ENCODE peak calls at places on chromosomes 6 and 20, in eight cellular contexts. A, J, E, C, K, Q, O and Y are unnamed samples.

GRCh38 chr6:121760640-121761213 is 325.3 kb downstream of the GJA1 start:
- DNase-seq in K (no peak), E (no peak), Q (no peak), J (no peak), A (no peak), C (no peak), O (no peak), Y (no peak)

GRCh38 chr6:37611516-37611915 is 86.2 kb downstream of the MDGA1 start:
- DNase-seq in O (no peak), J (no peak), Q (no peak), K (no peak), A (no peak), E (no peak), C (no peak), Y (no peak)

GRCh38 chr6:28003059-28003458 is 46.0 kb downstream of the OR2B6 start:
- DNase-seq in E (no peak), Q (no peak), C (no peak), K (no peak), J (no peak), A (no peak), O (no peak), Y (no peak)

GRCh38 chr6:6694368-6694780 is 105.9 kb downstream of the LY86 start:
- DNase-seq in Q (no peak), K (no peak), C (no peak), A (no peak), O (peak; percentile 59), E (no peak), J (no peak), Y (no peak)

GRCh38 chr6:129555206-129555832 is 154.7 kb downstream of the ARHGAP18 start:
- DNase-seq in O (no peak), E (no peak), C (no peak), Q (peak; percentile 60), K (no peak), A (no peak), J (no peak), Y (no peak)

GRCh38 chr20:60481742-60482133 is 523.5 kb downstream of the CDH26 start:
- DNase-seq in K (no peak), A (no peak), Q (no peak), E (no peak), C (no peak), J (no peak), O (no peak), Y (no peak)

GRCh38 chr20:13545755-13546154 is 93.0 kb downstream of the TASP1 start:
- DNase-seq in K (no peak), J (no peak), E (no peak), Q (peak; percentile 15), A (no peak), C (no peak), O (no peak), Y (no peak)

GRCh38 chr6:156832166-156832743 is 55.1 kb downstream of the ARID1B start:
- DNase-seq in A (no peak), Q (peak; percentile 72), E (no peak), J (no peak), C (no peak), K (no peak), O (no peak), Y (no peak)

GRCh38 chr6:156564128-156564806 is 212.9 kb upstream of the ARID1B start:
- DNase-seq in A (peak; percentile 76), K (peak; percentile 96), Q (peak; percentile 13), O (peak; percentile 93), C (peak; percentile 75), J (peak; percentile 85), E (peak; percentile 89), Y (peak; percentile 34)

GRCh38 chr6:26543953-26544352 is 5.8 kb downstream of the HMGN4 start:
- DNase-seq in A (no peak), E (no peak), C (no peak), K (no peak), O (no peak), J (no peak), Q (no peak), Y (no peak)

GRCh38 chr6:124530926-124531325 is 431.3 kb upstream of the RNF217 start:
- DNase-seq in Q (no peak), C (no peak), K (no peak), O (no peak), E (no peak), A (no peak), J (no peak), Y (no peak)

GRCh38 chr6:81166770-81167169 is 585.7 kb downstream of the TENT5A start:
- DNase-seq in O (no peak), C (no peak), K (no peak), J (no peak), E (no peak), A (no peak), Q (peak; percentile 86), Y (no peak)

GRCh38 chr20:6388666-6389197 is 265.9 kb upstream of the FERMT1 start:
- DNase-seq in O (no peak), E (no peak), C (no peak), Q (peak; percentile 28), J (no peak), A (no peak), K (no peak), Y (no peak)

GRCh38 chr6:21523652-21524051 is 69.9 kb upstream of the SOX4 start:
- DNase-seq in K (no peak), J (no peak), Q (no peak), E (no peak), A (no peak), C (no peak), O (no peak), Y (no peak)

DNA sequence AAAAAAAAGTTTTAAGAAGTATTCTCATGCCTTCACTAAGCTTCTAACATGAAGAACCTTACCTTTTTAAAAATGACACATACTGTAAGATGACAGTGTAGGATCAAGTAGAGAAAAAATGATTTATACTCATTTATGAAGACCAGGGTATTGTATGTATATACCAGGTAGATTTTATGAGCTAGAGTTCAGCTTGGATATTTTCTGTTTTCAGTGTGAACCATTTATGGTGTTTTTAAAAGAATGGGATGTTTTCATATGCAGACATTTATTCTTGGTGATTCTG is 24.4 kb downstream of the DUSP22 start:
- DNase-seq in A (no peak), K (no peak), E (no peak), J (no peak), C (no peak), Q (no peak), O (no peak), Y (no peak)
- H3K9me3 ChIP-seq in A (no peaks in the 10 kb centered on the region), K (no peaks in the 10 kb centered on the region), E (no peaks in the 10 kb centered on the region), J (no peaks in the 10 kb centered on the region), C (no peaks in the 10 kb centered on the region), Q (no peaks in the 10 kb centered on the region), O (peaks cover 32% of the 10 kb centered on the region), Y (no peaks in the 10 kb centered on the region)

DNA sequence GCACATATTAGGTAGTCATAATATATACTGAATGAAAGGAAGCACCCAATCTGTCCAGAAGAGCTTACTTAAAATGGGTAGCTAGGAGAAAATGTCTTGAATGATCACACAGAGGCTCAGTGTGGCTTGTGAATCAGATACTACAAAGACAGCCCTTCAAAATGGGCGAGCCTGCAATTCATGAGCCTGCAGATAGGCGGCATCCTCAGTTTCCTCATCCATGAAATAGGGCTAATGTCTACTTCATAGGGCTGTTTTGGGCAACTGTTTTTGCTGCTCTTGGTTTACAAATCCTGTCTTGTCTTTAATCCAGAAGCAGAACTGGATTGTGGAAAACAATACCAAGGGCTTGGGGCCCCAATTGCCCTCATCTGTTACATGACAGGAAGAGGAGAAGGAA is 129.3 kb upstream of the KCNK16 start:
- DNase-seq in E (no peak), J (no peak), O (peak; percentile 67), Q (no peak), A (no peak), C (no peak), K (no peak), Y (no peak)
- TF ChIP-seq CTCF in E (no peak), J (no peak), O (peak; percentile 81), Q (peak; percentile 41), A (no peak), C (no peak), K (no peak), Y (peak; percentile 4)

GRCh38 chr20:22088882-22089281 is 383.4 kb downstream of the PAX1 start:
- DNase-seq in C (no peak), E (no peak), K (no peak), A (no peak), Q (no peak), O (no peak), J (no peak), Y (no peak)

GRCh38 chr20:22098451-22098850 is 393.0 kb downstream of the PAX1 start:
- DNase-seq in Q (no peak), J (no peak), K (no peak), A (no peak), E (no peak), O (no peak), C (no peak), Y (no peak)

DNA sequence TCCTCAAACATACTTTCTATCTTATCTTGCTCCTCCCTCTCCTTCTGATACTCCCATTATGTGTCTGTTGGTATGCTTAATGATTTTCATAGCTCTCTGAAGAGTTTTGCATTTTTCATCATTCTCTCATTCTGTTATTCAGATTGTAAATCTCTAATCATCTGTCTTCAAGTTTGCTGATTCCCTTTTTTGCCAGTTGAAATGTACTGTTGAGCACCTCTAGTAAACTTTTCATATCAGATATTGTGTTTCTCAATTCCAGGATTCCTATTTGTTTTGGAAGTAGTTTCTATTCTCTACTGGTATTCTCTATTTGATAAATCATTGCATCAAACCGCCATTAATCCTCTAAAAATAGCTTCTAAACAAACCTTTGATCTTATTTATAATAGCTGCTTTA is 387.7 kb downstream of the PAX1 start:
- DNase-seq in Q (no peak), C (no peak), A (no peak), O (no peak), J (no peak), K (no peak), E (no peak), Y (no peak)
- H3K9me3 ChIP-seq in Q (peaks cover 3% of the 10 kb centered on the region), C (no peaks in the 10 kb centered on the region), A (peaks cover 25% of the 10 kb centered on the region), O (peaks cover 12% of the 10 kb centered on the region), J (peaks cover 32% of the 10 kb centered on the region), K (no peaks in the 10 kb centered on the region), E (peaks cover 31% of the 10 kb centered on the region), Y (peaks cover 11% of the 10 kb centered on the region)

GRCh38 chr6:116616757-116617093 is 446 bp downstream of the RSPH4A start:
- DNase-seq in E (peak; percentile 60), C (no peak), J (no peak), K (no peak), A (no peak), Q (no peak), O (peak; percentile 55), Y (no peak)

GRCh38 chr6:116611020-116611419 is 5.3 kb upstream of the RSPH4A start:
- DNase-seq in A (no peak), J (no peak), O (no peak), Q (no peak), K (no peak), C (no peak), E (no peak), Y (no peak)

DNA sequence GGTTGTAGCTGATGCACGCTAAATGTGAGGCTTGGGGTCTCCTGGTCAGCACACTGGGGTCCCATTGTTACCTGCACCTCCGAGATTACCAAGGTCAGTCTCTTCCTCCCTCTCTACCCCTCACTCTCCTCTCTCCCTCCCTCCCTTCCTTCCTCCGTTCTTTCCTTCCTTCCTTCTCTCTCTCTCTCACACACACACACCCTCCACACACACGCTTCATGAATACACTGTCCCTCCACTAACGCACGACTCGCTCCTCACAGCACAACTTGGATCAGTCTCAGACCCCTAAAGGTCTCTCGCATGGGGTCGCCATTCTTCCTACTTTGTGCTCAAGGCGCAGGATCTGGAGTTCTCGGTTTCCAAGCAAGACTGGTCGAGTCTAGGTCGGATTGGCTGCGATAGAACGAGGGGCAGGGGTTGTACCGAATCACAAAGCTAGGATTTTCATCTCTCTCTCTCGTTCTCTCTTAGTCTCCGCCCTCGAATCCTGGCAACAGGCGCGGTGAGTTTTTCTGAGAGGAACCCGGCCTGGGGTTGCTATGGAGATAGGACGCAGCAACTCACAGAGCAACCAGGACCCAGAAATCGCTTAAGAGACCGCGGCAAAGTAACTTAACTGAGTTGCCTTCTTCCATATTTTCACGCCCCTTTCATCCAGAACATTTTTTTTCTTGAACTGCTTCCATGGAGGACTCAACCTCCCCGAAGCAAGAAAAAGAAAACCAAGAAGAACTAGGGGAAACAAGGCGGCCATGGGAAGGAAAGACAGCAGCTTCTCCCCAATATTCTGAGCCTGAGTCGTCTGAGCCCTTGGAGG is at the start of gene RSPH4A:
- DNase-seq in Q (peak; percentile 94), E (peak; percentile 89), O (peak; percentile 84), K (peak; percentile 79), A (peak; percentile 36), J (peak; percentile 91), C (peak; percentile 73), Y (peak; percentile 48)
- TF ChIP-seq CTCF in Q (no peak), E (peak; percentile 6), O (no peak), K (no peak), A (no peak), J (no peak), C (no peak), Y (no peak)